ENCODE peak calls at places on chromosome 17, in six cellular contexts. G is H7; A is NCI-H526 treated with DMSO at 0.1 percent for 48 hours; I is EH; P is activated CD8-positive, alpha-beta memory T cell treated with anti-CD3 and anti-CD28 coated beads, Interleukin-2, amount 50 U/mL, for 4 hours; C is HT1080. K is an unnamed sample.

GRCh38 chr17:10614536-10615155 is 42.5 kb downstream of the MYH3 start:
- DNase-seq in G (peak; percentile 81), A (no peak), I (peak; percentile 72), P (no peak), C (peak; percentile 52), K (peak; percentile 51)

GRCh38 chr17:8189041-8189710 is 804 bp downstream of the BORCS6 start:
- DNase-seq in G (no peak), A (no peak), I (peak; percentile 26), P (peak; percentile 27), C (no peak), K (no peak)

GRCh38 chr17:42509916-42510315 is 26.1 kb upstream of the NAGLU start:
- DNase-seq in G (no peak), A (no peak), I (no peak), P (no peak), C (no peak), K (no peak)

GRCh38 chr17:71461504-71462197 is 659.2 kb upstream of the SOX9 start:
- DNase-seq in G (no peak), A (no peak), I (no peak), P (no peak), C (no peak), K (no peak)

GRCh38 chr17:8105957-8106398 is 12.3 kb downstream of the ALOXE3 start:
- DNase-seq in G (no peak), A (no peak), I (peak; percentile 44), P (no peak), C (no peak), K (no peak)

GRCh38 chr17:9598661-9599060 is 22.2 kb downstream of the CFAP52 start:
- DNase-seq in G (no peak), A (no peak), I (no peak), P (no peak), C (no peak), K (no peak)

GRCh38 chr17:27608330-27609230 is 22.4 kb upstream of the LGALS9 start:
- DNase-seq in G (no peak), A (no peak), I (no peak), P (no peak), C (peak; percentile 30), K (no peak)

GRCh38 chr17:27367121-27367981 is 73.4 kb downstream of the WSB1 start:
- DNase-seq in G (no peak), A (no peak), I (no peak), P (no peak), C (no peak), K (no peak)